ENCODE peak calls at places on chromosomes 3 and 15, in nine cellular contexts. X, D, M, B, C, O, T, I and V are unnamed samples.

GRCh38 chr3:11558002-11558401 is 85.7 kb downstream of the VGLL4 start:
- DNase-seq in X (no peak), D (no peak), M (no peak), B (no peak), C (no peak), O (no peak), T (no peak), I (peak), V (no peak)

GRCh38 chr15:42053914-42054313 is 33.1 kb upstream of the PLA2G4E start:
- DNase-seq in X (no peak), D (no peak), M (no peak), B (no peak), C (peak), O (no peak), T (no peak), I (no peak), V (no peak)

GRCh38 chr3:52528596-52529375 is 4.9 kb downstream of the NT5DC2 start:
- DNase-seq in X (no peak), D (peak), M (peak), B (peak), C (peak), O (no peak), T (no peak), I (no peak), V (no peak)

GRCh38 chr3:51580418-51580817 is 41.9 kb downstream of the RAD54L2 start:
- DNase-seq in X (no peak), D (no peak), M (no peak), B (no peak), C (no peak), O (peak), T (no peak), I (no peak), V (no peak)

GRCh38 chr15:57003418-57003817 is 85.0 kb downstream of the TCF12 start:
- DNase-seq in X (no peak), D (no peak), M (no peak), B (no peak), C (no peak), O (no peak), T (no peak), I (peak), V (no peak)

GRCh38 chr15:55917881-55918296 is 75.5 kb downstream of the NEDD4 start:
- DNase-seq in X (peak), D (peak), M (no peak), B (no peak), C (no peak), O (peak), T (no peak), I (peak), V (peak)

GRCh38 chr3:94423566-94423965 is 360.7 kb downstream of the NSUN3 start:
- DNase-seq in X (no peak), D (no peak), M (no peak), B (no peak), C (no peak), O (no peak), T (no peak), I (peak), V (no peak)

GRCh38 chr3:70736009-70736408 is 423.6 kb upstream of the MDFIC2 start:
- DNase-seq in X (no peak), D (no peak), M (no peak), B (no peak), C (no peak), O (no peak), T (no peak), I (peak), V (no peak)

GRCh38 chr3:16151109-16151508 is 23.4 kb upstream of the GALNT15 start:
- DNase-seq in X (no peak), D (no peak), M (peak), B (peak), C (peak), O (no peak), T (no peak), I (peak), V (no peak)

GRCh38 chr3:8879347-8879944 is 83.8 kb downstream of the RAD18 start:
- DNase-seq in X (no peak), D (no peak), M (no peak), B (no peak), C (no peak), O (no peak), T (no peak), I (no peak), V (no peak)

GRCh38 chr15:60708684-60709083 is 229.7 kb upstream of the ICE2 start:
- DNase-seq in X (no peak), D (no peak), M (no peak), B (no peak), C (no peak), O (no peak), T (no peak), I (peak), V (no peak)

GRCh38 chr15:63176302-63176701 is 13.1 kb upstream of the RAB8B start:
- DNase-seq in X (no peak), D (no peak), M (no peak), B (no peak), C (no peak), O (no peak), T (no peak), I (peak), V (no peak)

GRCh38 chr3:25485673-25486072 is 57.6 kb downstream of the RARB start:
- DNase-seq in X (no peak), D (no peak), M (no peak), B (no peak), C (no peak), O (no peak), T (no peak), I (no peak), V (peak)

GRCh38 chr3:181358555-181358954 is 353.2 kb upstream of the SOX2 start:
- DNase-seq in X (no peak), D (no peak), M (no peak), B (no peak), C (no peak), O (no peak), T (no peak), I (peak), V (no peak)

GRCh38 chr15:41940441-41940857 is 31.9 kb downstream of the EHD4 start:
- DNase-seq in X (no peak), D (no peak), M (no peak), B (no peak), C (no peak), O (no peak), T (no peak), I (peak), V (no peak)

GRCh38 chr3:144167634-144168033 is 196.0 kb downstream of the DIPK2A start:
- DNase-seq in X (no peak), D (no peak), M (no peak), B (no peak), C (no peak), O (no peak), T (no peak), I (no peak), V (no peak)

GRCh38 chr3:52529376-52530333 is 4.0 kb downstream of the NT5DC2 start:
- DNase-seq in X (no peak), D (no peak), M (peak), B (peak), C (peak), O (no peak), T (no peak), I (peak), V (peak)

GRCh38 chr15:70195808-70196304 is 98.1 kb upstream of the TLE3 start:
- DNase-seq in X (no peak), D (peak), M (peak), B (peak), C (peak), O (no peak), T (no peak), I (peak), V (peak)

GRCh38 chr3:47008258-47008671 is 28.8 kb downstream of the NBEAL2 start:
- DNase-seq in X (no peak), D (no peak), M (no peak), B (peak), C (peak), O (no peak), T (no peak), I (no peak), V (peak)

GRCh38 chr3:185701891-185702563 is 115.9 kb downstream of the SENP2 start:
- DNase-seq in X (no peak), D (peak), M (no peak), B (no peak), C (no peak), O (peak), T (no peak), I (no peak), V (no peak)

GRCh38 chr3:78867409-78868372 is 900.1 kb downstream of the ROBO1 start:
- DNase-seq in X (no peak), D (no peak), M (no peak), B (no peak), C (no peak), O (no peak), T (no peak), I (peak), V (no peak)

GRCh38 chr3:48460517-48460902 is 14.0 kb downstream of the ATRIP start:
- DNase-seq in X (no peak), D (no peak), M (no peak), B (no peak), C (no peak), O (no peak), T (no peak), I (no peak), V (no peak)

GRCh38 chr3:127180859-127181258 is 12.1 kb upstream of the PRR23E start:
- DNase-seq in X (no peak), D (no peak), M (no peak), B (no peak), C (no peak), O (no peak), T (no peak), I (no peak), V (no peak)

GRCh38 chr3:149703474-149703873 is 45.6 kb upstream of the WWTR1 start:
- DNase-seq in X (no peak), D (no peak), M (no peak), B (peak), C (no peak), O (no peak), T (no peak), I (peak), V (no peak)

GRCh38 chr3:97882975-97883598 is 61.3 kb downstream of the CRYBG3 start:
- DNase-seq in X (no peak), D (no peak), M (no peak), B (no peak), C (peak), O (no peak), T (no peak), I (peak), V (no peak)

GRCh38 chr3:49638445-49638844 is 35.7 kb upstream of the APEH start:
- DNase-seq in X (no peak), D (no peak), M (peak), B (no peak), C (no peak), O (no peak), T (no peak), I (peak), V (no peak)

GRCh38 chr15:43238691-43239131 is 17.9 kb upstream of the EPB42 start:
- DNase-seq in X (no peak), D (no peak), M (no peak), B (no peak), C (no peak), O (no peak), T (no peak), I (no peak), V (no peak)

GRCh38 chr3:61530355-61530754 is 31.0 kb upstream of the PTPRG start:
- DNase-seq in X (no peak), D (peak), M (no peak), B (no peak), C (no peak), O (peak), T (peak), I (peak), V (peak)

DNA sequence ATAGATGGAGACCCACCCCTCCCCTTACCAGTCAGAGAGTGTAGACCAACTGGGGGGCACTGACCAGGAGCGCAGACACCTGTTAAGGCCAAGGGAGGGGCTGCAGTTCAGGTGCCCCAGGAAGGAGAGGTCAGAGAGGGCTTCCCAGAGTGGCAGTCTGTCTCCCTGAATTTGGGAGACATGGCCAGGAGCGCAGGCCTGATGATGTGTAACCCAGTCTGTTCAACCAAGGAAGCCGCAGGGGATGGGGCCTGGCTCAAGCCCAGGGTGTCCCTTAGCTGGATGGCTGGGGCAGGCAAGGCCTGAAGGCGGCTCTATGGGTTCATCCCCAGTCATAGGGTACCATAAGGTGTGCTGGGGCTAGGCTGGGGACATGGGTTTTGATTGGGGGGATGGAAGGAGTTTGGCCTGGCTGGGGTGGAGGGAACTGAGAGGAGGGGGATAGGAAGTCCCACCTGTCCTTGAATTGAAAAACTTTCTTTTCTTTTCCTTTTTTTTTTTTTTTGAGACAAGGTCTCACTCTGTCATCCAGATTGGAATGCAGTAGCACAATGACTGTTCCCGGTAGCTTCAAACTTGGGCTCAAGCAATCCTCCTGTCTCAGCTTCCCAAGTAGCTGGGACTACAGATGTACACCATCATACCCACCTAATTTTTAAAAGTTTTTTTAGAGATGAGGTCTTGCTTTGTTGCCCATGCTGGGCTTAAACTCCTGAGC is 75.7 kb downstream of the SMAD6 start:
- DNase-seq in X (no peak), D (no peak), M (peak), B (peak), C (no peak), O (no peak), T (no peak), I (no peak), V (no peak)
- H3K27ac ChIP-seq in X (no peak), D (no peak), M (no peak), B (no peak), C (no peak), O (no peak), T (no peak), I (no peak), V (no peak)

GRCh38 chr3:44337253-44337652 is 1.3 kb upstream of the TCAIM start:
- DNase-seq in X (no peak), D (no peak), M (no peak), B (no peak), C (no peak), O (peak), T (no peak), I (no peak), V (no peak)
- H3K27ac ChIP-seq in X (peak), D (no peak), M (no peak), B (peak), C (no peak), O (peak), T (no peak), I (no peak), V (peak)

GRCh38 chr3:45842851-45843625 is 1.1 kb upstream of the LZTFL1 start:
- DNase-seq in X (no peak), D (no peak), M (no peak), B (no peak), C (no peak), O (no peak), T (no peak), I (no peak), V (no peak)

GRCh38 chr3:45841380-45841700 is 579 bp downstream of the LZTFL1 start:
- DNase-seq in X (no peak), D (peak), M (no peak), B (no peak), C (peak), O (peak), T (peak), I (peak), V (no peak)

GRCh38 chr3:45838466-45838865 is 3.5 kb downstream of the LZTFL1 start:
- DNase-seq in X (no peak), D (no peak), M (no peak), B (no peak), C (no peak), O (no peak), T (no peak), I (no peak), V (no peak)

DNA sequence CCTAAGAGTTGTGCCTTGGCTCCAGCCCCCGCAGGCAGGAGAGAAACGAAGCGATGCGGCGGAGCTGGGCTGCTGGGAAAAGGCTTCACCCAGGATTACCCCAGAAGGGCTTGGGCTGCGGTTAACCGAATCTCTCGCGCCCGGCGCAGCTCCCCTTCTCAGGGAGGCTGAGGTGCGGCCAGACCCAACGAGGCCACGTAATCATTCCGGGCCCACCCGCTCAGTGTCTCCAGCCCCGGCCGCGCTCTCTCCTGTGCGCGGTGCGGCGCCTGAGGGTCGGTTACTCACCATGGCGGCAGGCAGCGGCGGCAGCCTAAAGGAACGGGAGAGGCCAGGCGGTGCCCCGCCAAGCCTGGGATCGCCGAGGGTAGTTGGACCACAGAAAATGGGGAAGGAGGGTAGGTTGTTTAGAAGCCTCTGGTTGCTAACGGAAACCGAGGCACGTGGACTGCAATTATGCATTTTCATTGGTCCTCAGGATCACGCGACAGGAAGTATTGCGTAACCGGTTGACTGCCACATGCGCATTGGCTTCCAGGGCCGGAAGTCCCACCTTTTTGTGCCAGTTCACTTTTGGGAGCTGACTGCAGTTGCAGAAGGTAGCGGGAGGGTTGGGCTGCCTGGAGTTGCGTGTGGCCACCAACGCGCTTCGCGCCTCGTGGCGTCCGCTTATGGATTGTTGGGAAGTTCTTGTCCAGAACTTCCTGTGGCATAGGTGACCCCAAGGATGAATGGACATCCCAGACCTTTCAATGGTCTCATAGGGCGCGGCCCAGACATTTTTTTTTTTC is at the start of gene LZTFL1:
- DNase-seq in X (peak), D (peak), M (peak), B (peak), C (peak), O (peak), T (peak), I (peak), V (peak)
- H3K27ac ChIP-seq in X (peak), D (peak), M (no peak), B (peak), C (no peak), O (no peak), T (no peak), I (peak), V (peak)

GRCh38 chr15:90912770-90913075 is 9.6 kb downstream of the MAN2A2 start:
- DNase-seq in X (no peak), D (no peak), M (no peak), B (peak), C (no peak), O (no peak), T (no peak), I (no peak), V (no peak)

GRCh38 chr15:90915808-90916440 is 12.8 kb downstream of the MAN2A2 start:
- DNase-seq in X (no peak), D (no peak), M (peak), B (peak), C (peak), O (peak), T (no peak), I (no peak), V (no peak)

GRCh38 chr15:90913398-90913944 is 10.4 kb downstream of the MAN2A2 start:
- DNase-seq in X (no peak), D (no peak), M (no peak), B (peak), C (no peak), O (no peak), T (no peak), I (no peak), V (no peak)

GRCh38 chr15:90915216-90915807 is 12.2 kb downstream of the MAN2A2 start:
- DNase-seq in X (no peak), D (no peak), M (no peak), B (peak), C (no peak), O (no peak), T (no peak), I (no peak), V (no peak)

GRCh38 chr15:90914240-90915080 is 11.4 kb downstream of the MAN2A2 start:
- DNase-seq in X (no peak), D (no peak), M (no peak), B (peak), C (no peak), O (no peak), T (no peak), I (no peak), V (no peak)
- H3K27ac ChIP-seq in X (no peak), D (no peak), M (no peak), B (peak), C (no peak), O (no peak), T (no peak), I (no peak), V (no peak)

DNA sequence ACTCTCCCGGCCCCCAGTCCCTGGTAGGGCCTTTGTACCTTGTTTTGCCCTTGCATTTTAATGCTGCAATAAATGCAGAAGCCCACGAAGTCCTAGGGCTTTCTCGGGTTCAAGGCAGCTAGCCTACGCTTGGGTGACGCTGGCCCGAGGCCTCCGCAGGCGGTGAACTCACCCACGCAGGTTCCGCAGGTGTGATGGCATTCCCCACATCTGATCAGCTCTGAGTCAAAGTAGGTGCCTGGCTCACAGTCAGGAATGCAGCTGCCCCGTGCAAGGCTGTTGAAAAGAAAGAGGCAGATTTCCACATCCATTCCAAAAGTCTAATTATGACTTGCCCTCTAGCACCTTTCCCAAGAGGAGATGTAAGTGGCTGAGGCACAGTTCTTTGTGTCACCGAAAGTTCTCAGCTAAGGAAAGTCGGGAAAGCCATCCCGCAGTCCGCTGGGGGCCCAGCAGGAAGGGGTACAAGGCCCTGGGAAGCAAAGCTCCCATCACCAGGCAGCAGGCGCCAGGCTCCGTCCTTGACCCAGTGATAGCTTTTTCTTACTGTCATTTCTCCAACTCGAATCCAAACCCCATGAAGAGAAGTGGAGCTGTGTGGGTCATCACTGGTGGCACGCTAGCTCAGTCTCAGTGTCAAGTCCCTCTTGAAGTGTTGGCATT is 23.2 kb upstream of the SNRPA1 start:
- DNase-seq in X (no peak), D (no peak), M (no peak), B (no peak), C (no peak), O (no peak), T (no peak), I (no peak), V (no peak)
- H3K27ac ChIP-seq in X (no peak), D (no peak), M (no peak), B (no peak), C (no peak), O (no peak), T (no peak), I (no peak), V (no peak)